ENCODE peak calls at places on chromosomes 2 and 18, in eight cellular contexts. One of them, this sample, is unnamed.

GRCh38 chr2:146927080-146927714 is 917.6 kb upstream of the ACVR2A start:
- DNase-seq in PC-3: peak
- DNase-seq in pancreas: no peak
- DNase-seq in thoracic aorta: no peak
- DNase-seq in body of pancreas: peak
- DNase-seq in GM23338: peak
- DNase-seq in HCT116: peak
- DNase-seq in SK-N-SH: peak
- DNase-seq in this sample: peak

GRCh38 chr2:131674174-131674507 is 146.5 kb downstream of the CCDC74A start:
- DNase-seq in HCT116: no peak
- DNase-seq in PC-3: no peak
- DNase-seq in pancreas: no peak
- DNase-seq in body of pancreas: no peak
- DNase-seq in thoracic aorta: no peak
- DNase-seq in SK-N-SH: no peak
- DNase-seq in GM23338: no peak
- DNase-seq in this sample: no peak

GRCh38 chr18:21740474-21740723 is 193 bp upstream of the MIB1 start:
- DNase-seq in GM23338: peak
- DNase-seq in body of pancreas: no peak
- DNase-seq in thoracic aorta: no peak
- DNase-seq in pancreas: peak
- DNase-seq in PC-3: peak
- DNase-seq in SK-N-SH: no peak
- DNase-seq in HCT116: no peak
- DNase-seq in this sample: no peak

GRCh38 chr2:64794426-64794995 is 140.8 kb upstream of the SERTAD2 start:
- DNase-seq in SK-N-SH: no peak
- DNase-seq in pancreas: no peak
- DNase-seq in thoracic aorta: no peak
- DNase-seq in body of pancreas: no peak
- DNase-seq in GM23338: no peak
- DNase-seq in PC-3: no peak
- DNase-seq in HCT116: no peak
- DNase-seq in this sample: no peak

GRCh38 chr2:182898718-182899117 is 32.3 kb upstream of the FRZB start:
- DNase-seq in pancreas: no peak
- DNase-seq in GM23338: no peak
- DNase-seq in thoracic aorta: no peak
- DNase-seq in body of pancreas: no peak
- DNase-seq in SK-N-SH: no peak
- DNase-seq in HCT116: no peak
- DNase-seq in PC-3: no peak
- DNase-seq in this sample: no peak

GRCh38 chr2:116511426-116511825 is 1303.1 kb upstream of the DDX18 start:
- DNase-seq in thoracic aorta: no peak
- DNase-seq in pancreas: no peak
- DNase-seq in PC-3: peak
- DNase-seq in HCT116: no peak
- DNase-seq in GM23338: no peak
- DNase-seq in SK-N-SH: no peak
- DNase-seq in body of pancreas: no peak
- DNase-seq in this sample: no peak

GRCh38 chr2:215697496-215697895 is 261.6 kb upstream of the FN1 start:
- DNase-seq in SK-N-SH: no peak
- DNase-seq in body of pancreas: no peak
- DNase-seq in thoracic aorta: no peak
- DNase-seq in GM23338: no peak
- DNase-seq in pancreas: no peak
- DNase-seq in HCT116: no peak
- DNase-seq in PC-3: no peak
- DNase-seq in this sample: no peak

GRCh38 chr2:66698879-66699278 is 264.0 kb downstream of the MEIS1 start:
- DNase-seq in body of pancreas: no peak
- DNase-seq in thoracic aorta: no peak
- DNase-seq in pancreas: no peak
- DNase-seq in PC-3: no peak
- DNase-seq in GM23338: no peak
- DNase-seq in SK-N-SH: no peak
- DNase-seq in HCT116: no peak
- DNase-seq in this sample: no peak

GRCh38 chr2:241357531-241357930 is 1.4 kb downstream of the FARP2 start:
- DNase-seq in PC-3: no peak
- DNase-seq in pancreas: no peak
- DNase-seq in SK-N-SH: no peak
- DNase-seq in body of pancreas: no peak
- DNase-seq in GM23338: no peak
- DNase-seq in HCT116: no peak
- DNase-seq in thoracic aorta: no peak
- DNase-seq in this sample: no peak

GRCh38 chr2:194328456-194328855 is 1328.6 kb upstream of the SLC39A10 start:
- DNase-seq in body of pancreas: no peak
- DNase-seq in thoracic aorta: no peak
- DNase-seq in HCT116: no peak
- DNase-seq in SK-N-SH: no peak
- DNase-seq in PC-3: no peak
- DNase-seq in GM23338: no peak
- DNase-seq in pancreas: no peak
- DNase-seq in this sample: no peak

GRCh38 chr2:101083613-101084012 is 67.6 kb downstream of the TBC1D8 start:
- DNase-seq in HCT116: no peak
- DNase-seq in thoracic aorta: no peak
- DNase-seq in pancreas: no peak
- DNase-seq in GM23338: no peak
- DNase-seq in body of pancreas: no peak
- DNase-seq in SK-N-SH: no peak
- DNase-seq in PC-3: no peak
- DNase-seq in this sample: no peak
- H3K27ac ChIP-seq in HCT116: no peak
- H3K27ac ChIP-seq in thoracic aorta: no peak
- H3K27ac ChIP-seq in pancreas: no peak
- H3K27ac ChIP-seq in GM23338: no peak
- H3K27ac ChIP-seq in body of pancreas: no peak
- H3K27ac ChIP-seq in SK-N-SH: no peak
- H3K27ac ChIP-seq in PC-3: no peak
- H3K27ac ChIP-seq in this sample: no peak

GRCh38 chr2:48320747-48321146 is 209.2 kb upstream of the STON1 start:
- DNase-seq in HCT116: no peak
- DNase-seq in pancreas: no peak
- DNase-seq in thoracic aorta: no peak
- DNase-seq in SK-N-SH: no peak
- DNase-seq in body of pancreas: no peak
- DNase-seq in GM23338: no peak
- DNase-seq in PC-3: no peak
- DNase-seq in this sample: no peak

GRCh38 chr2:48319863-48320262 is 210.1 kb upstream of the STON1 start:
- DNase-seq in body of pancreas: no peak
- DNase-seq in SK-N-SH: no peak
- DNase-seq in GM23338: no peak
- DNase-seq in pancreas: no peak
- DNase-seq in thoracic aorta: no peak
- DNase-seq in PC-3: no peak
- DNase-seq in HCT116: no peak
- DNase-seq in this sample: no peak

GRCh38 chr2:48322251-48322650 is 207.7 kb upstream of the STON1 start:
- DNase-seq in body of pancreas: no peak
- DNase-seq in HCT116: no peak
- DNase-seq in SK-N-SH: no peak
- DNase-seq in thoracic aorta: no peak
- DNase-seq in pancreas: no peak
- DNase-seq in PC-3: no peak
- DNase-seq in GM23338: no peak
- DNase-seq in this sample: no peak

GRCh38 chr2:48318118-48318517 is 211.8 kb upstream of the STON1 start:
- DNase-seq in PC-3: no peak
- DNase-seq in pancreas: no peak
- DNase-seq in SK-N-SH: no peak
- DNase-seq in thoracic aorta: no peak
- DNase-seq in body of pancreas: no peak
- DNase-seq in HCT116: no peak
- DNase-seq in GM23338: no peak
- DNase-seq in this sample: no peak

DNA sequence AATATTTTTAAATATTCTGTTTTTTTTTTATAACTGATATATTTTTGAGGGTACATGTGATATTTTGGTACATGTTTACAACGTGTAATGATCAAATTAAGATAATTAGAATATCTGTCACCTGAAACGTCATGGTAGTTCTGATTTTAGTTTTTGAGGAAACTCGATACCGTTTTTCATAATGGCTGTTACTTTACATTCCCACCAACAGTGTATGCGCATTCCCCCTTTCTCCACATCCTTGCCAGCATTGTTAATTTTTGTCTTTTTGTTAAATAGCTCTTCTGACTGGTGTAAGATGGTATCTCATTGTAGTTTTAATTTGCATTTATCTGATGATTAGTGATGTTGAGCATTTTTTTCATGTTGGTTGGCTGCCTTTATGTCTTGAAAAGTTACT is 206.8 kb upstream of the STON1 start:
- DNase-seq in SK-N-SH: no peak
- DNase-seq in body of pancreas: no peak
- DNase-seq in GM23338: peak
- DNase-seq in HCT116: no peak
- DNase-seq in thoracic aorta: no peak
- DNase-seq in PC-3: no peak
- DNase-seq in pancreas: no peak
- DNase-seq in this sample: no peak
- H3K4me3 ChIP-seq in SK-N-SH: no peak
- H3K4me3 ChIP-seq in body of pancreas: no peak
- H3K4me3 ChIP-seq in GM23338: peak
- H3K4me3 ChIP-seq in HCT116: no peak
- H3K4me3 ChIP-seq in thoracic aorta: no peak
- H3K4me3 ChIP-seq in PC-3: no peak
- H3K4me3 ChIP-seq in pancreas: no peak
- H3K4me3 ChIP-seq in this sample: no peak

DNA sequence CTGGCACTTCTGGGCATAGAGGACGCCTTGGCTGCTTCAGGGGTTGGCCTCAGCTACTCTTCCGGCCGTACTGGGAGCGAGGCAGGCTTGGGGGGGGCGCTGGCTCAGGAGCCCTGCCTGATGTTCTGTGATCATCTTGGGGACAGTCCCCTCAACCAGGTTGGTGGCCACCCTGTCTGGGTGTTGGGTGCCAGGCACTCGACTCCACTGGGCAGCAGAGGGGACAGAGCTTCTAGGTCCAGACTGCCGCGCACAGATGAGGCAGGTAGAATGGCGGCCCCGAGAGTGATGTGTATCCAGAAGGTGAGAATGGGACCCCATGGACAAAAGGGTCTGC is 84.9 kb downstream of the ASB1 start:
- DNase-seq in body of pancreas: no peak
- DNase-seq in thoracic aorta: no peak
- DNase-seq in GM23338: no peak
- DNase-seq in pancreas: no peak
- DNase-seq in SK-N-SH: no peak
- DNase-seq in HCT116: no peak
- DNase-seq in PC-3: no peak
- DNase-seq in this sample: no peak
- H3K27ac ChIP-seq in body of pancreas: no peak
- H3K27ac ChIP-seq in thoracic aorta: no peak
- H3K27ac ChIP-seq in GM23338: no peak
- H3K27ac ChIP-seq in pancreas: no peak
- H3K27ac ChIP-seq in SK-N-SH: no peak
- H3K27ac ChIP-seq in HCT116: no peak
- H3K27ac ChIP-seq in PC-3: no peak
- H3K27ac ChIP-seq in this sample: no peak

GRCh38 chr2:234375481-234375880 is 121.4 kb downstream of the ARL4C start:
- DNase-seq in SK-N-SH: no peak
- DNase-seq in body of pancreas: no peak
- DNase-seq in HCT116: no peak
- DNase-seq in PC-3: no peak
- DNase-seq in pancreas: no peak
- DNase-seq in thoracic aorta: no peak
- DNase-seq in GM23338: no peak
- DNase-seq in this sample: no peak

GRCh38 chr2:234377761-234378341 is 119.0 kb downstream of the ARL4C start:
- DNase-seq in HCT116: no peak
- DNase-seq in pancreas: no peak
- DNase-seq in body of pancreas: no peak
- DNase-seq in GM23338: no peak
- DNase-seq in SK-N-SH: no peak
- DNase-seq in thoracic aorta: no peak
- DNase-seq in PC-3: no peak
- DNase-seq in this sample: no peak

GRCh38 chr2:234376229-234376628 is 120.7 kb downstream of the ARL4C start:
- DNase-seq in thoracic aorta: no peak
- DNase-seq in pancreas: no peak
- DNase-seq in HCT116: no peak
- DNase-seq in PC-3: no peak
- DNase-seq in GM23338: no peak
- DNase-seq in SK-N-SH: no peak
- DNase-seq in body of pancreas: no peak
- DNase-seq in this sample: no peak

GRCh38 chr2:234374671-234375245 is 122.1 kb downstream of the ARL4C start:
- DNase-seq in thoracic aorta: no peak
- DNase-seq in pancreas: no peak
- DNase-seq in body of pancreas: no peak
- DNase-seq in GM23338: no peak
- DNase-seq in SK-N-SH: no peak
- DNase-seq in PC-3: no peak
- DNase-seq in HCT116: no peak
- DNase-seq in this sample: no peak

DNA sequence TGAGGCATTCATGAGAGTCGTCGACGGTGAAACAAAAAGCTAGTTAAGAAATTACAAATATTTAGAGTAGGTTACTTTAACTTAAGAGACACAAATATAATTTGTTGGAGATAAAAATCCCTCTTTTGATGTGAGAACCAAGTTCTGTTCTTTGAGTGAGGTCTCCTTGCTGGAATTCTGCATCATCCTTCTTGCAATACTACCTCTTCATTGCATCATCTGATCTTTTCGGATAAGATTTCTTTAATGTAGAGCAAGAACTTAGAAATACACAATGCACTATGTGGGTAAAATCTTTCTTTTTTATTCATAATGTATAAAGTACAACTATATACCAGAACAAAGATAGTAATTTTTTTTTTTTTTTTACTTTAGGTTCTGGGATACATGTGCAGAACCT is 118.4 kb downstream of the ARL4C start:
- DNase-seq in GM23338: no peak
- DNase-seq in HCT116: no peak
- DNase-seq in SK-N-SH: no peak
- DNase-seq in pancreas: no peak
- DNase-seq in PC-3: no peak
- DNase-seq in body of pancreas: no peak
- DNase-seq in thoracic aorta: no peak
- DNase-seq in this sample: no peak
- H3K4me3 ChIP-seq in GM23338: no peak
- H3K4me3 ChIP-seq in HCT116: no peak
- H3K4me3 ChIP-seq in SK-N-SH: no peak
- H3K4me3 ChIP-seq in pancreas: no peak
- H3K4me3 ChIP-seq in PC-3: no peak
- H3K4me3 ChIP-seq in body of pancreas: no peak
- H3K4me3 ChIP-seq in thoracic aorta: no peak
- H3K4me3 ChIP-seq in this sample: no peak

GRCh38 chr2:218129756-218130155 is 3.9 kb downstream of the CXCR2 start:
- DNase-seq in GM23338: no peak
- DNase-seq in body of pancreas: no peak
- DNase-seq in SK-N-SH: no peak
- DNase-seq in PC-3: peak
- DNase-seq in thoracic aorta: no peak
- DNase-seq in HCT116: no peak
- DNase-seq in pancreas: no peak
- DNase-seq in this sample: no peak
- H3K27ac ChIP-seq in GM23338: no peak
- H3K27ac ChIP-seq in body of pancreas: no peak
- H3K27ac ChIP-seq in SK-N-SH: no peak
- H3K27ac ChIP-seq in PC-3: no peak
- H3K27ac ChIP-seq in thoracic aorta: no peak
- H3K27ac ChIP-seq in HCT116: no peak
- H3K27ac ChIP-seq in pancreas: no peak
- H3K27ac ChIP-seq in this sample: no peak